ENCODE peak calls at places on chromosomes 12 and 14, in eight cellular contexts. P is Caki2, T is HTR-8/SVneo, E is cardiac muscle cell, B is left ventricle myocardium superior, C is iris pigment epithelial cell, L is T-cell, N is natural killer cell. R is an unnamed sample.

GRCh38 chr14:104115131-104115600 is 23.2 kb upstream of the KIF26A start:
- DNase-seq in C (no peak), L (no peak), T (no peak), P (no peak), N (no peak), B (peak), E (no peak), R (no peak)

GRCh38 chr12:65156366-65156831 is 13.0 kb upstream of the LEMD3 start:
- DNase-seq in L (no peak), T (no peak), B (no peak), C (peak), P (peak), E (peak), N (no peak), R (no peak)

GRCh38 chr12:46549527-46550265 is 177.1 kb upstream of the SLC38A2 start:
- DNase-seq in T (no peak), C (peak), B (no peak), N (no peak), P (no peak), E (peak), L (no peak), R (no peak)

GRCh38 chr12:132596016-132596415 is 14.4 kb downstream of the LRCOL1 start:
- DNase-seq in T (peak), E (peak), N (no peak), L (no peak), P (peak), C (peak), B (no peak), R (peak)

GRCh38 chr12:101695698-101696097 is 1.7 kb upstream of the CHPT1 start:
- DNase-seq in L (no peak), C (peak), N (no peak), T (no peak), E (no peak), B (no peak), P (no peak), R (no peak)

GRCh38 chr12:124026755-124027745 is 54.0 kb downstream of the ZNF664 start:
- DNase-seq in E (peak), P (no peak), L (no peak), B (peak), T (peak), C (peak), N (no peak), R (no peak)

GRCh38 chr12:3641428-3641883 is 111.5 kb downstream of the CRACR2A start:
- DNase-seq in T (peak), P (no peak), N (no peak), E (peak), L (no peak), B (no peak), C (peak), R (no peak)

GRCh38 chr12:105352940-105353635 is 22.6 kb downstream of the C12orf75 start:
- DNase-seq in N (no peak), L (no peak), C (no peak), P (no peak), E (peak), T (no peak), B (no peak), R (no peak)

GRCh38 chr14:61282746-61283145 is 1.6 kb upstream of the TMEM30B start:
- DNase-seq in N (no peak), B (no peak), P (no peak), L (no peak), E (no peak), C (no peak), T (no peak), R (no peak)

GRCh38 chr12:32489070-32489469 is 89.7 kb downstream of the FGD4 start:
- DNase-seq in P (no peak), C (no peak), B (no peak), T (no peak), L (no peak), E (no peak), N (no peak), R (no peak)

GRCh38 chr12:107537464-107538119 is 148.0 kb upstream of the PWP1 start:
- DNase-seq in E (no peak), B (no peak), T (no peak), C (no peak), P (no peak), L (no peak), N (no peak), R (no peak)

GRCh38 chr12:66829660-66830325 is 150.9 kb upstream of the GRIP1 start:
- DNase-seq in E (no peak), C (no peak), N (no peak), P (no peak), T (no peak), L (no peak), B (no peak), R (no peak)

GRCh38 chr12:3527181-3527580 is 36.2 kb downstream of the PRMT8 start:
- DNase-seq in N (no peak), T (peak), P (no peak), C (peak), B (no peak), L (no peak), E (peak), R (no peak)

GRCh38 chr12:115973968-115974765 is 303.3 kb downstream of the MED13L start:
- DNase-seq in B (no peak), L (no peak), E (no peak), P (no peak), T (no peak), N (no peak), C (no peak), R (no peak)

GRCh38 chr12:114688256-114688845 is 4.4 kb upstream of the TBX3 start:
- DNase-seq in C (no peak), E (no peak), L (no peak), T (no peak), B (no peak), N (no peak), P (no peak), R (no peak)

GRCh38 chr14:104359301-104359968 is 220.1 kb upstream of the C14orf180 start:
- DNase-seq in B (peak), P (no peak), L (no peak), C (no peak), N (no peak), T (no peak), E (no peak), R (no peak)

GRCh38 chr14:86015916-86016315 is 486.0 kb downstream of the FLRT2 start:
- DNase-seq in T (no peak), C (peak), L (no peak), N (no peak), B (no peak), E (peak), P (no peak), R (no peak)

R was measured in 8988T.